ENCODE peak calls at places on chromosome 22, in five cellular contexts. U is sciatic nerve, A is NCI-H774, Y is Right ventricle myocardium superior, M is Daoy. V is an unnamed sample.

GRCh38 chr22:43944670-43945430 is 10.4 kb upstream of the SAMM50 start:
- DNase-seq in U (no peak), A (no peak), Y (no peak), M (no peak), V (no peak)

GRCh38 chr22:38572065-38572464 is 2.1 kb upstream of the DMC1 start:
- DNase-seq in U (no peak), A (no peak), Y (no peak), M (peak; percentile 34), V (no peak)

GRCh38 chr22:47484960-47485571 is 722.6 kb downstream of the TBC1D22A start:
- DNase-seq in U (no peak), A (no peak), Y (no peak), M (no peak), V (no peak)

GRCh38 chr22:40425082-40425481 is 54.7 kb downstream of the SGSM3 start:
- DNase-seq in U (no peak), A (no peak), Y (no peak), M (no peak), V (peak; percentile 41)

GRCh38 chr22:35539910-35540599 is 576 bp upstream of the RASD2 start:
- DNase-seq in U (no peak), A (peak; percentile 1), Y (peak; percentile 73), M (peak; percentile 74), V (peak; percentile 81)

GRCh38 chr22:25027959-25028840 is 75.7 kb downstream of the KIAA1671 start:
- DNase-seq in U (peak; percentile 77), A (no peak), Y (peak; percentile 60), M (peak; percentile 74), V (no peak)

GRCh38 chr22:49241174-49241851 is 586.4 kb downstream of the BRD1 start:
- DNase-seq in U (peak; percentile 37), A (no peak), Y (no peak), M (no peak), V (no peak)

GRCh38 chr22:35434061-35434750 is 34.3 kb downstream of the MCM5 start:
- DNase-seq in U (no peak), A (no peak), Y (no peak), M (no peak), V (no peak)

GRCh38 chr22:49640366-49641095 is 187.1 kb downstream of the BRD1 start:
- DNase-seq in U (no peak), A (no peak), Y (no peak), M (no peak), V (no peak)

GRCh38 chr22:33126881-33127280 is 68.7 kb upstream of the SYN3 start:
- DNase-seq in U (no peak), A (no peak), Y (no peak), M (peak; percentile 49), V (no peak)

GRCh38 chr22:49361164-49361563 is 466.5 kb downstream of the BRD1 start:
- DNase-seq in U (no peak), A (no peak), Y (no peak), M (no peak), V (no peak)

GRCh38 chr22:22584722-22585121 is 25.7 kb upstream of the PRAME start:
- DNase-seq in U (no peak), A (no peak), Y (no peak), M (no peak), V (no peak)

GRCh38 chr22:29625090-29625825 is 21.8 kb downstream of the NF2 start:
- DNase-seq in U (peak; percentile 65), A (no peak), Y (peak; percentile 53), M (peak; percentile 78), V (peak; percentile 75)

GRCh38 chr22:35930933-35931332 is 97.7 kb downstream of the RBFOX2 start:
- DNase-seq in U (no peak), A (peak; percentile 0), Y (no peak), M (peak; percentile 45), V (no peak)

GRCh38 chr22:36055376-36056310 is 27.0 kb upstream of the RBFOX2 start:
- DNase-seq in U (no peak), A (no peak), Y (peak; percentile 51), M (peak; percentile 76), V (no peak)

GRCh38 chr22:18110194-18110943 is at the start of gene TUBA8:
- DNase-seq in U (no peak), A (peak; percentile 25), Y (peak; percentile 78), M (peak; percentile 44), V (no peak)

GRCh38 chr22:40076702-40077645 is 82.2 kb downstream of the FAM83F start:
- DNase-seq in U (no peak), A (no peak), Y (no peak), M (no peak), V (no peak)

GRCh38 chr22:34036936-34037335 is 116.7 kb upstream of the LARGE1 start:
- DNase-seq in U (no peak), A (no peak), Y (no peak), M (no peak), V (no peak)

GRCh38 chr22:44341431-44342346 is 28.9 kb upstream of the SHISAL1 start:
- DNase-seq in U (no peak), A (no peak), Y (no peak), M (peak; percentile 41), V (peak; percentile 86)

V was measured in sigmoid colon.